ENCODE peak calls at places on chromosome 22, in six cellular contexts. J is M059J, S is caudate nucleus, A is PC-3, D is GM23248, U is GM04504. Z is an unnamed sample.

GRCh38 chr22:49391436-49391835 is 436.2 kb downstream of the BRD1 start:
- DNase-seq in J (no peak), A (no peak), S (no peak), D (no peak), U (no peak), Z (no peak)

GRCh38 chr22:37904572-37905533 is 1.2 kb upstream of the MICALL1 start:
- DNase-seq in S (peak), U (peak), D (peak), A (peak), J (peak), Z (no peak)

GRCh38 chr22:47046411-47047065 is 284.1 kb downstream of the TBC1D22A start:
- DNase-seq in A (no peak), U (no peak), J (no peak), D (no peak), S (no peak), Z (no peak)

GRCh38 chr22:27170491-27170890 is 513.1 kb downstream of the MIAT start:
- DNase-seq in U (peak), A (no peak), D (peak), S (no peak), J (peak), Z (peak)

GRCh38 chr22:47575291-47575690 is 812.8 kb downstream of the TBC1D22A start:
- DNase-seq in J (no peak), S (no peak), A (no peak), U (no peak), D (no peak), Z (peak)

GRCh38 chr22:49659281-49659923 is 168.3 kb downstream of the BRD1 start:
- DNase-seq in A (no peak), U (no peak), S (no peak), J (no peak), D (no peak), Z (no peak)

GRCh38 chr22:47352920-47353700 is 590.7 kb downstream of the TBC1D22A start:
- DNase-seq in D (no peak), A (no peak), S (no peak), U (no peak), J (no peak), Z (no peak)

GRCh38 chr22:31400023-31400397 is 606 bp downstream of the DRG1 start:
- DNase-seq in U (peak), D (peak), A (no peak), J (no peak), S (no peak), Z (no peak)

GRCh38 chr22:36333632-36334031 is 54.1 kb downstream of the MYH9 start:
- DNase-seq in D (no peak), S (no peak), U (no peak), A (peak), J (peak), Z (no peak)

GRCh38 chr22:33957086-33957485 is 36.8 kb upstream of the LARGE1 start:
- DNase-seq in D (no peak), J (no peak), A (no peak), U (no peak), S (no peak), Z (no peak)

GRCh38 chr22:44622147-44622427 is 79.9 kb upstream of the PRR5 start:
- DNase-seq in D (no peak), S (no peak), A (peak), J (no peak), U (no peak), Z (peak)

GRCh38 chr22:45499746-45500145 is 2.9 kb upstream of the FBLN1 start:
- DNase-seq in U (no peak), J (no peak), D (no peak), A (no peak), S (no peak), Z (no peak)

GRCh38 chr22:18023509-18024275 is 669 bp downstream of the MICAL3 start:
- DNase-seq in S (peak), D (peak), J (peak), U (peak), A (peak), Z (peak)

GRCh38 chr22:19986410-19987341 is 29.9 kb downstream of the ARVCF start:
- DNase-seq in S (peak), D (peak), A (peak), U (no peak), J (peak), Z (peak)

GRCh38 chr22:25557218-25557617 is 7.3 kb upstream of the GRK3 start:
- DNase-seq in U (no peak), A (no peak), J (no peak), D (no peak), S (no peak), Z (no peak)

GRCh38 chr22:20957118-20957690 is 9.9 kb upstream of the AIFM3 start:
- DNase-seq in S (no peak), A (peak), U (no peak), J (no peak), D (peak), Z (no peak)

GRCh38 chr22:47442821-47443220 is 680.4 kb downstream of the TBC1D22A start:
- DNase-seq in D (no peak), J (no peak), A (no peak), U (no peak), S (no peak), Z (no peak)

GRCh38 chr22:43050995-43051394 is 36.0 kb upstream of the PACSIN2 start:
- DNase-seq in U (no peak), A (no peak), S (no peak), J (no peak), D (no peak), Z (no peak)

GRCh38 chr22:50138036-50138435 is 32.5 kb upstream of the PANX2 start:
- DNase-seq in U (no peak), J (peak), S (no peak), A (no peak), D (no peak), Z (no peak)

GRCh38 chr22:44426981-44427380 is 71.1 kb downstream of the RTL6 start:
- DNase-seq in U (no peak), S (no peak), J (no peak), A (no peak), D (no peak), Z (no peak)

GRCh38 chr22:36839356-36840073 is 21.3 kb upstream of the NCF4 start:
- DNase-seq in A (peak), U (no peak), J (peak), D (peak), S (no peak), Z (no peak)

GRCh38 chr22:30763815-30764686 is 69.4 kb downstream of the OSBP2 start:
- DNase-seq in A (peak), U (peak), D (peak), J (peak), S (peak), Z (peak)

GRCh38 chr22:23282089-23282501 is 101.8 kb downstream of the BCR start:
- DNase-seq in J (peak), A (peak), D (peak), S (peak), U (peak), Z (no peak)

GRCh38 chr22:20741634-20742581 is 32.0 kb upstream of the SERPIND1 start:
- DNase-seq in J (peak), U (peak), A (peak), S (peak), D (peak), Z (no peak)

GRCh38 chr22:41674941-41675340 is 13.7 kb downstream of the SNU13 start:
- DNase-seq in A (no peak), U (no peak), S (no peak), J (no peak), D (no peak), Z (no peak)

GRCh38 chr22:28896611-28897010 is 13.2 kb downstream of the ZNRF3 start:
- DNase-seq in A (peak), S (no peak), U (no peak), J (no peak), D (no peak), Z (no peak)

Z was measured in DMS153.